ENCODE peak calls at places on chromosome X, in eight cellular contexts. G is HEK293T, N is iPS-NIHi11, J is hepatic stellate cell, V is fibroblast of pulmonary artery, Y is neural crest cell, O is trophoblast cell, B is IMR-90. T is an unnamed sample.

GRCh38 chrX:68652327-68652930 is 5.0 kb downstream of the STARD8 start:
- DNase-seq in G (no peak), N (no peak), J (no peak), V (peak; percentile 36), Y (no peak), O (no peak), B (peak; percentile 45), T (no peak)

GRCh38 chrX:3134316-3134715 is 93.0 kb downstream of the ARSF start:
- DNase-seq in G (no peak), N (no peak), J (no peak), V (no peak), Y (no peak), O (no peak), B (peak; percentile 38), T (no peak)

GRCh38 chrX:138765061-138765460 is 53.5 kb upstream of the FGF13 start:
- DNase-seq in G (no peak), N (no peak), J (no peak), V (no peak), Y (no peak), O (no peak), B (no peak), T (no peak)

GRCh38 chrX:118974088-118974907 is at the start of gene LONRF3:
- DNase-seq in G (no peak), N (peak; percentile 20), J (no peak), V (peak; percentile 53), Y (no peak), O (peak; percentile 33), B (peak; percentile 3), T (peak; percentile 93)

GRCh38 chrX:155873203-155873602 is 7.9 kb upstream of the VAMP7 start:
- DNase-seq in G (no peak), N (no peak), J (no peak), V (no peak), Y (no peak), O (no peak), B (no peak), T (no peak)

GRCh38 chrX:101460669-101461068 is 24.6 kb upstream of the ARMCX4 start:
- DNase-seq in G (no peak), N (no peak), J (no peak), V (peak; percentile 3), Y (no peak), O (no peak), B (no peak), T (no peak)

GRCh38 chrX:13759152-13759718 is 24.7 kb downstream of the OFD1 start:
- DNase-seq in G (no peak), N (no peak), J (no peak), V (no peak), Y (no peak), O (no peak), B (no peak), T (no peak)

GRCh38 chrX:154733072-154733425 is 17.8 kb downstream of the GAB3 start:
- DNase-seq in G (no peak), N (no peak), J (no peak), V (no peak), Y (no peak), O (no peak), B (no peak), T (no peak)